ENCODE peak calls at places on chromosome 7, in nine cellular contexts. One of them, this sample, is unnamed.

GRCh38 chr7:130886438-130887135 is 152.6 kb upstream of the KLF14 start:
- DNase-seq in tibial nerve: no peak
- DNase-seq in ovary: no peak
- DNase-seq in A549: no peak
- DNase-seq in sigmoid colon: no peak
- DNase-seq in K562: no peak
- DNase-seq in suprapubic skin: no peak
- DNase-seq in GM12878: no peak
- DNase-seq in SK-N-SH: no peak
- DNase-seq in this sample: no peak

GRCh38 chr7:140689199-140690152 is 7.0 kb upstream of the NDUFB2 start:
- DNase-seq in tibial nerve: no peak
- DNase-seq in ovary: no peak
- DNase-seq in A549: no peak
- DNase-seq in sigmoid colon: peak
- DNase-seq in K562: no peak
- DNase-seq in suprapubic skin: peak
- DNase-seq in GM12878: no peak
- DNase-seq in SK-N-SH: no peak
- DNase-seq in this sample: no peak

GRCh38 chr7:158139499-158139898 is 448.1 kb downstream of the PTPRN2 start:
- DNase-seq in tibial nerve: no peak
- DNase-seq in ovary: no peak
- DNase-seq in A549: no peak
- DNase-seq in sigmoid colon: no peak
- DNase-seq in K562: no peak
- DNase-seq in suprapubic skin: peak
- DNase-seq in GM12878: no peak
- DNase-seq in SK-N-SH: no peak
- DNase-seq in this sample: no peak

GRCh38 chr7:104231054-104232046 is 23.5 kb upstream of the ORC5 start:
- DNase-seq in tibial nerve: no peak
- DNase-seq in ovary: peak
- DNase-seq in A549: peak
- DNase-seq in sigmoid colon: peak
- DNase-seq in K562: peak
- DNase-seq in suprapubic skin: no peak
- DNase-seq in GM12878: no peak
- DNase-seq in SK-N-SH: peak
- DNase-seq in this sample: peak

GRCh38 chr7:1741751-1742554 is 71.9 kb downstream of the ELFN1 start:
- DNase-seq in tibial nerve: no peak
- DNase-seq in ovary: no peak
- DNase-seq in A549: no peak
- DNase-seq in sigmoid colon: no peak
- DNase-seq in K562: peak
- DNase-seq in suprapubic skin: no peak
- DNase-seq in GM12878: no peak
- DNase-seq in SK-N-SH: peak
- DNase-seq in this sample: peak

GRCh38 chr7:74718336-74718735 is 55.5 kb upstream of the NCF1 start:
- DNase-seq in tibial nerve: no peak
- DNase-seq in ovary: no peak
- DNase-seq in A549: no peak
- DNase-seq in sigmoid colon: no peak
- DNase-seq in K562: no peak
- DNase-seq in suprapubic skin: no peak
- DNase-seq in GM12878: no peak
- DNase-seq in SK-N-SH: no peak
- DNase-seq in this sample: no peak

GRCh38 chr7:158705234-158705890 is 758 bp upstream of the NCAPG2 start:
- DNase-seq in tibial nerve: no peak
- DNase-seq in ovary: no peak
- DNase-seq in A549: no peak
- DNase-seq in sigmoid colon: no peak
- DNase-seq in K562: peak
- DNase-seq in suprapubic skin: no peak
- DNase-seq in GM12878: no peak
- DNase-seq in SK-N-SH: peak
- DNase-seq in this sample: no peak

GRCh38 chr7:38311329-38311937 is 38.0 kb upstream of the TARP start:
- DNase-seq in tibial nerve: no peak
- DNase-seq in ovary: peak
- DNase-seq in A549: peak
- DNase-seq in sigmoid colon: no peak
- DNase-seq in K562: peak
- DNase-seq in suprapubic skin: no peak
- DNase-seq in GM12878: no peak
- DNase-seq in SK-N-SH: peak
- DNase-seq in this sample: peak

GRCh38 chr7:157136372-157136771 is 2.4 kb upstream of the UBE3C start:
- DNase-seq in tibial nerve: no peak
- DNase-seq in ovary: no peak
- DNase-seq in A549: peak
- DNase-seq in sigmoid colon: no peak
- DNase-seq in K562: peak
- DNase-seq in suprapubic skin: no peak
- DNase-seq in GM12878: no peak
- DNase-seq in SK-N-SH: no peak
- DNase-seq in this sample: no peak

GRCh38 chr7:157613575-157614322 is 276.9 kb downstream of the DNAJB6 start:
- DNase-seq in tibial nerve: no peak
- DNase-seq in ovary: peak
- DNase-seq in A549: no peak
- DNase-seq in sigmoid colon: peak
- DNase-seq in K562: no peak
- DNase-seq in suprapubic skin: no peak
- DNase-seq in GM12878: no peak
- DNase-seq in SK-N-SH: no peak
- DNase-seq in this sample: no peak

GRCh38 chr7:143042821-143043271 is 9.3 kb upstream of the OR6V1 start:
- DNase-seq in tibial nerve: no peak
- DNase-seq in ovary: no peak
- DNase-seq in A549: no peak
- DNase-seq in sigmoid colon: no peak
- DNase-seq in K562: no peak
- DNase-seq in suprapubic skin: no peak
- DNase-seq in GM12878: no peak
- DNase-seq in SK-N-SH: no peak
- DNase-seq in this sample: no peak

GRCh38 chr7:3721422-3721821 is 420.4 kb downstream of the SDK1 start:
- DNase-seq in tibial nerve: no peak
- DNase-seq in ovary: no peak
- DNase-seq in A549: no peak
- DNase-seq in sigmoid colon: no peak
- DNase-seq in K562: no peak
- DNase-seq in suprapubic skin: no peak
- DNase-seq in GM12878: no peak
- DNase-seq in SK-N-SH: no peak
- DNase-seq in this sample: no peak

GRCh38 chr7:3588341-3588740 is 287.3 kb downstream of the SDK1 start:
- DNase-seq in tibial nerve: no peak
- DNase-seq in ovary: no peak
- DNase-seq in A549: no peak
- DNase-seq in sigmoid colon: no peak
- DNase-seq in K562: no peak
- DNase-seq in suprapubic skin: no peak
- DNase-seq in GM12878: no peak
- DNase-seq in SK-N-SH: no peak
- DNase-seq in this sample: no peak

GRCh38 chr7:38382627-38383026 is 109.2 kb upstream of the TARP start:
- DNase-seq in tibial nerve: no peak
- DNase-seq in ovary: no peak
- DNase-seq in A549: no peak
- DNase-seq in sigmoid colon: no peak
- DNase-seq in K562: no peak
- DNase-seq in suprapubic skin: no peak
- DNase-seq in GM12878: no peak
- DNase-seq in SK-N-SH: no peak
- DNase-seq in this sample: no peak

GRCh38 chr7:137591444-137591843 is 247.9 kb upstream of the PTN start:
- DNase-seq in tibial nerve: no peak
- DNase-seq in ovary: no peak
- DNase-seq in A549: no peak
- DNase-seq in sigmoid colon: no peak
- DNase-seq in K562: peak
- DNase-seq in suprapubic skin: no peak
- DNase-seq in GM12878: no peak
- DNase-seq in SK-N-SH: no peak
- DNase-seq in this sample: no peak

GRCh38 chr7:7970113-7970619 is 1.6 kb downstream of the GLCCI1 start:
- DNase-seq in tibial nerve: no peak
- DNase-seq in ovary: no peak
- DNase-seq in A549: no peak
- DNase-seq in sigmoid colon: no peak
- DNase-seq in K562: no peak
- DNase-seq in suprapubic skin: no peak
- DNase-seq in GM12878: no peak
- DNase-seq in SK-N-SH: peak
- DNase-seq in this sample: no peak

GRCh38 chr7:87056346-87056745 is 3.1 kb downstream of the ELAPOR2 start:
- DNase-seq in tibial nerve: no peak
- DNase-seq in ovary: no peak
- DNase-seq in A549: no peak
- DNase-seq in sigmoid colon: no peak
- DNase-seq in K562: no peak
- DNase-seq in suprapubic skin: no peak
- DNase-seq in GM12878: no peak
- DNase-seq in SK-N-SH: no peak
- DNase-seq in this sample: no peak

GRCh38 chr7:116403265-116403664 is 96.3 kb upstream of the CAV2 start:
- DNase-seq in tibial nerve: no peak
- DNase-seq in ovary: no peak
- DNase-seq in A549: no peak
- DNase-seq in sigmoid colon: no peak
- DNase-seq in K562: no peak
- DNase-seq in suprapubic skin: no peak
- DNase-seq in GM12878: no peak
- DNase-seq in SK-N-SH: no peak
- DNase-seq in this sample: no peak

GRCh38 chr7:103605640-103606039 is 159.6 kb upstream of the SLC26A5 start:
- DNase-seq in tibial nerve: no peak
- DNase-seq in ovary: no peak
- DNase-seq in A549: no peak
- DNase-seq in sigmoid colon: no peak
- DNase-seq in K562: no peak
- DNase-seq in suprapubic skin: no peak
- DNase-seq in GM12878: no peak
- DNase-seq in SK-N-SH: peak
- DNase-seq in this sample: no peak

GRCh38 chr7:7732566-7733290 is 14.3 kb upstream of the RPA3 start:
- DNase-seq in tibial nerve: no peak
- DNase-seq in ovary: no peak
- DNase-seq in A549: no peak
- DNase-seq in sigmoid colon: no peak
- DNase-seq in K562: no peak
- DNase-seq in suprapubic skin: no peak
- DNase-seq in GM12878: no peak
- DNase-seq in SK-N-SH: no peak
- DNase-seq in this sample: no peak

DNA sequence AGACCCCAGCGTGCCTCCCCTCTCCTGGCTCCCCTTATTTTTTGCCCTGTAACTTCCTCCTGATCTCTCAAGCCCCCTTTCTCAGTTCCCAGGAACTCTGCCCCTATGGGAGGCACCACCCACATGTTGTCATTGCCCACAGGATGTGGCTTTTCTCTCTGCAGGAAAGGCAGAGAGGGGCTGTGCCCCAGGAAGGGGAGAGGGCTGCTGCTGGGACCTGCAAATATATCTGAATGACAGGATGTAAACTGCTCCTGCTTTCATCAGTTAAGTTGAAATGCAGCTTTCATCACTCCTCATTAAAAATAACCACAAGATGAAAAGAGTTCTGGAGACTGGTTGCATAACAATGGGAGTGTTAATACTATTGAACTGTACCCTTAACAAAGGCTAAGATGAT is 103.3 kb downstream of the CLEC2L start:
- DNase-seq in tibial nerve: no peak
- DNase-seq in ovary: no peak
- DNase-seq in A549: no peak
- DNase-seq in sigmoid colon: no peak
- DNase-seq in K562: no peak
- DNase-seq in suprapubic skin: no peak
- DNase-seq in GM12878: no peak
- DNase-seq in SK-N-SH: no peak
- DNase-seq in this sample: no peak
- H3K27ac ChIP-seq in tibial nerve: no peak
- H3K27ac ChIP-seq in ovary: no peak
- H3K27ac ChIP-seq in A549: no peak
- H3K27ac ChIP-seq in sigmoid colon: no peak
- H3K27ac ChIP-seq in K562: no peak
- H3K27ac ChIP-seq in suprapubic skin: no peak
- H3K27ac ChIP-seq in GM12878: no peak
- H3K27ac ChIP-seq in SK-N-SH: no peak
- H3K27ac ChIP-seq in this sample: no peak

GRCh38 chr7:42263971-42264370 is 27.0 kb upstream of the GLI3 start:
- DNase-seq in tibial nerve: no peak
- DNase-seq in ovary: no peak
- DNase-seq in A549: no peak
- DNase-seq in sigmoid colon: no peak
- DNase-seq in K562: no peak
- DNase-seq in suprapubic skin: no peak
- DNase-seq in GM12878: no peak
- DNase-seq in SK-N-SH: no peak
- DNase-seq in this sample: no peak
- TF ChIP-seq EP300 in tibial nerve: no peak
- TF ChIP-seq EP300 in ovary: no peak
- TF ChIP-seq EP300 in A549: no peak
- TF ChIP-seq EP300 in sigmoid colon: no peak
- TF ChIP-seq EP300 in K562: no peak
- TF ChIP-seq EP300 in suprapubic skin: no peak
- TF ChIP-seq EP300 in GM12878: no peak
- TF ChIP-seq EP300 in SK-N-SH: no peak
- TF ChIP-seq EP300 in this sample: no peak

GRCh38 chr7:111931958-111932357 is 274.2 kb downstream of the DOCK4 start:
- DNase-seq in tibial nerve: no peak
- DNase-seq in ovary: no peak
- DNase-seq in A549: no peak
- DNase-seq in sigmoid colon: no peak
- DNase-seq in K562: no peak
- DNase-seq in suprapubic skin: no peak
- DNase-seq in GM12878: no peak
- DNase-seq in SK-N-SH: no peak
- DNase-seq in this sample: no peak
- H3K27ac ChIP-seq in tibial nerve: no peak
- H3K27ac ChIP-seq in ovary: no peak
- H3K27ac ChIP-seq in A549: no peak
- H3K27ac ChIP-seq in sigmoid colon: no peak
- H3K27ac ChIP-seq in K562: no peak
- H3K27ac ChIP-seq in suprapubic skin: no peak
- H3K27ac ChIP-seq in GM12878: no peak
- H3K27ac ChIP-seq in SK-N-SH: no peak
- H3K27ac ChIP-seq in this sample: no peak

GRCh38 chr7:34748244-34749039 is 90.4 kb downstream of the NPSR1 start:
- DNase-seq in tibial nerve: no peak
- DNase-seq in ovary: peak
- DNase-seq in A549: peak
- DNase-seq in sigmoid colon: no peak
- DNase-seq in K562: no peak
- DNase-seq in suprapubic skin: no peak
- DNase-seq in GM12878: no peak
- DNase-seq in SK-N-SH: peak
- DNase-seq in this sample: peak
- TF ChIP-seq EP300 in tibial nerve: no peak
- TF ChIP-seq EP300 in ovary: no peak
- TF ChIP-seq EP300 in A549: peak
- TF ChIP-seq EP300 in sigmoid colon: no peak
- TF ChIP-seq EP300 in K562: no peak
- TF ChIP-seq EP300 in suprapubic skin: no peak
- TF ChIP-seq EP300 in GM12878: no peak
- TF ChIP-seq EP300 in SK-N-SH: no peak
- TF ChIP-seq EP300 in this sample: no peak

GRCh38 chr7:94367940-94368339 is 26.8 kb upstream of the COL1A2 start:
- DNase-seq in tibial nerve: no peak
- DNase-seq in ovary: no peak
- DNase-seq in A549: no peak
- DNase-seq in sigmoid colon: no peak
- DNase-seq in K562: no peak
- DNase-seq in suprapubic skin: no peak
- DNase-seq in GM12878: no peak
- DNase-seq in SK-N-SH: no peak
- DNase-seq in this sample: no peak
- H3K27ac ChIP-seq in tibial nerve: peak
- H3K27ac ChIP-seq in ovary: no peak
- H3K27ac ChIP-seq in A549: no peak
- H3K27ac ChIP-seq in sigmoid colon: peak
- H3K27ac ChIP-seq in K562: no peak
- H3K27ac ChIP-seq in suprapubic skin: peak
- H3K27ac ChIP-seq in GM12878: no peak
- H3K27ac ChIP-seq in SK-N-SH: peak
- H3K27ac ChIP-seq in this sample: peak

This sample was measured in transverse colon.